ENCODE peak calls at places on chromosomes 5 and 9, in ten cellular contexts. One of them, this sample, is unnamed. For H3K4me1, the result is how much of the 10 kb centered on the place peaks cover.

GRCh38 chr5:158435161-158435616 is 576.2 kb upstream of the CLINT1 start:
- DNase-seq in fibroblast of lung: no peak
- DNase-seq in CD8-positive, alpha-beta T cell: no peak
- DNase-seq in hepatocyte: no peak
- DNase-seq in spleen: no peak
- DNase-seq in heart left ventricle: no peak
- DNase-seq in HCT116: no peak
- DNase-seq in OCI-LY7: peak
- DNase-seq in astrocyte: peak
- DNase-seq in body of pancreas: no peak
- DNase-seq in this sample: no peak

GRCh38 chr9:104778802-104779201 is 14.9 kb downstream of the NIPSNAP3B start:
- DNase-seq in hepatocyte: no peak
- DNase-seq in heart left ventricle: no peak
- DNase-seq in spleen: no peak
- DNase-seq in CD8-positive, alpha-beta T cell: no peak
- DNase-seq in fibroblast of lung: no peak
- DNase-seq in astrocyte: no peak
- DNase-seq in body of pancreas: no peak
- DNase-seq in HCT116: no peak
- DNase-seq in OCI-LY7: no peak
- DNase-seq in this sample: no peak

GRCh38 chr5:112005533-112005926 is 248.5 kb upstream of the NREP start:
- DNase-seq in fibroblast of lung: peak
- DNase-seq in HCT116: no peak
- DNase-seq in CD8-positive, alpha-beta T cell: no peak
- DNase-seq in astrocyte: peak
- DNase-seq in spleen: no peak
- DNase-seq in body of pancreas: no peak
- DNase-seq in heart left ventricle: no peak
- DNase-seq in hepatocyte: no peak
- DNase-seq in OCI-LY7: no peak
- DNase-seq in this sample: no peak

GRCh38 chr5:57642066-57642465 is 159.5 kb upstream of the ACTBL2 start:
- DNase-seq in CD8-positive, alpha-beta T cell: no peak
- DNase-seq in heart left ventricle: no peak
- DNase-seq in OCI-LY7: no peak
- DNase-seq in body of pancreas: no peak
- DNase-seq in spleen: no peak
- DNase-seq in HCT116: no peak
- DNase-seq in hepatocyte: no peak
- DNase-seq in astrocyte: no peak
- DNase-seq in fibroblast of lung: no peak
- DNase-seq in this sample: no peak

GRCh38 chr5:132823481-132824050 is 6.9 kb downstream of the SHROOM1 start:
- DNase-seq in CD8-positive, alpha-beta T cell: no peak
- DNase-seq in astrocyte: no peak
- DNase-seq in body of pancreas: no peak
- DNase-seq in fibroblast of lung: no peak
- DNase-seq in spleen: no peak
- DNase-seq in HCT116: no peak
- DNase-seq in hepatocyte: no peak
- DNase-seq in OCI-LY7: no peak
- DNase-seq in heart left ventricle: no peak
- DNase-seq in this sample: no peak

GRCh38 chr9:86410281-86410680 is 56.1 kb upstream of the TUT7 start:
- DNase-seq in body of pancreas: no peak
- DNase-seq in CD8-positive, alpha-beta T cell: no peak
- DNase-seq in HCT116: no peak
- DNase-seq in OCI-LY7: no peak
- DNase-seq in spleen: no peak
- DNase-seq in fibroblast of lung: no peak
- DNase-seq in heart left ventricle: no peak
- DNase-seq in hepatocyte: no peak
- DNase-seq in astrocyte: no peak
- DNase-seq in this sample: no peak

GRCh38 chr9:137750007-137750406 is 127.6 kb upstream of the CACNA1B start:
- DNase-seq in body of pancreas: no peak
- DNase-seq in HCT116: no peak
- DNase-seq in OCI-LY7: no peak
- DNase-seq in CD8-positive, alpha-beta T cell: no peak
- DNase-seq in spleen: no peak
- DNase-seq in heart left ventricle: no peak
- DNase-seq in astrocyte: no peak
- DNase-seq in fibroblast of lung: no peak
- DNase-seq in hepatocyte: no peak
- DNase-seq in this sample: no peak

GRCh38 chr5:149389552-149390495 is 10.7 kb upstream of the IL17B start:
- DNase-seq in HCT116: no peak
- DNase-seq in astrocyte: no peak
- DNase-seq in fibroblast of lung: no peak
- DNase-seq in body of pancreas: no peak
- DNase-seq in hepatocyte: no peak
- DNase-seq in OCI-LY7: no peak
- DNase-seq in spleen: no peak
- DNase-seq in CD8-positive, alpha-beta T cell: no peak
- DNase-seq in heart left ventricle: no peak
- DNase-seq in this sample: no peak

GRCh38 chr9:111953444-111953843 is 56.8 kb downstream of the UGCG start:
- DNase-seq in body of pancreas: no peak
- DNase-seq in OCI-LY7: no peak
- DNase-seq in fibroblast of lung: no peak
- DNase-seq in CD8-positive, alpha-beta T cell: no peak
- DNase-seq in hepatocyte: no peak
- DNase-seq in HCT116: no peak
- DNase-seq in heart left ventricle: no peak
- DNase-seq in astrocyte: no peak
- DNase-seq in spleen: no peak
- DNase-seq in this sample: no peak

GRCh38 chr9:113678874-113679273 is 197.2 kb upstream of the ZNF618 start:
- DNase-seq in fibroblast of lung: no peak
- DNase-seq in spleen: no peak
- DNase-seq in CD8-positive, alpha-beta T cell: no peak
- DNase-seq in astrocyte: no peak
- DNase-seq in hepatocyte: no peak
- DNase-seq in heart left ventricle: no peak
- DNase-seq in OCI-LY7: no peak
- DNase-seq in HCT116: no peak
- DNase-seq in body of pancreas: no peak
- DNase-seq in this sample: no peak

GRCh38 chr5:40332945-40333344 is 346.8 kb upstream of the PTGER4 start:
- DNase-seq in fibroblast of lung: no peak
- DNase-seq in astrocyte: no peak
- DNase-seq in HCT116: no peak
- DNase-seq in OCI-LY7: no peak
- DNase-seq in body of pancreas: no peak
- DNase-seq in CD8-positive, alpha-beta T cell: no peak
- DNase-seq in heart left ventricle: no peak
- DNase-seq in spleen: no peak
- DNase-seq in hepatocyte: no peak
- DNase-seq in this sample: no peak

GRCh38 chr5:80255425-80255751 is 460 bp downstream of the SERINC5 start:
- DNase-seq in body of pancreas: peak
- DNase-seq in hepatocyte: peak
- DNase-seq in heart left ventricle: peak
- DNase-seq in CD8-positive, alpha-beta T cell: peak
- DNase-seq in fibroblast of lung: peak
- DNase-seq in HCT116: no peak
- DNase-seq in spleen: no peak
- DNase-seq in astrocyte: peak
- DNase-seq in OCI-LY7: peak
- DNase-seq in this sample: no peak

GRCh38 chr5:24999732-25000131 is 355.0 kb upstream of the CDH10 start:
- DNase-seq in spleen: no peak
- DNase-seq in OCI-LY7: no peak
- DNase-seq in heart left ventricle: no peak
- DNase-seq in CD8-positive, alpha-beta T cell: no peak
- DNase-seq in fibroblast of lung: no peak
- DNase-seq in body of pancreas: no peak
- DNase-seq in astrocyte: no peak
- DNase-seq in hepatocyte: no peak
- DNase-seq in HCT116: no peak
- DNase-seq in this sample: no peak

GRCh38 chr9:114364123-114364522 is 23.7 kb downstream of the AKNA start:
- DNase-seq in fibroblast of lung: peak
- DNase-seq in spleen: no peak
- DNase-seq in body of pancreas: no peak
- DNase-seq in hepatocyte: no peak
- DNase-seq in astrocyte: peak
- DNase-seq in heart left ventricle: no peak
- DNase-seq in HCT116: no peak
- DNase-seq in CD8-positive, alpha-beta T cell: no peak
- DNase-seq in OCI-LY7: no peak
- DNase-seq in this sample: no peak

GRCh38 chr9:107606149-107606790 is 116.7 kb upstream of the KLF4 start:
- DNase-seq in HCT116: no peak
- DNase-seq in OCI-LY7: no peak
- DNase-seq in heart left ventricle: no peak
- DNase-seq in body of pancreas: no peak
- DNase-seq in astrocyte: no peak
- DNase-seq in fibroblast of lung: no peak
- DNase-seq in hepatocyte: no peak
- DNase-seq in CD8-positive, alpha-beta T cell: no peak
- DNase-seq in spleen: no peak
- DNase-seq in this sample: no peak

GRCh38 chr5:170280090-170280493 is 17.5 kb downstream of the LCP2 start:
- DNase-seq in spleen: peak
- DNase-seq in OCI-LY7: no peak
- DNase-seq in fibroblast of lung: no peak
- DNase-seq in hepatocyte: no peak
- DNase-seq in astrocyte: no peak
- DNase-seq in CD8-positive, alpha-beta T cell: no peak
- DNase-seq in heart left ventricle: no peak
- DNase-seq in body of pancreas: no peak
- DNase-seq in HCT116: no peak
- DNase-seq in this sample: no peak

GRCh38 chr5:56168066-56168478 is 65.1 kb downstream of the ANKRD55 start:
- DNase-seq in astrocyte: peak
- DNase-seq in hepatocyte: no peak
- DNase-seq in body of pancreas: no peak
- DNase-seq in HCT116: no peak
- DNase-seq in heart left ventricle: no peak
- DNase-seq in OCI-LY7: no peak
- DNase-seq in CD8-positive, alpha-beta T cell: no peak
- DNase-seq in fibroblast of lung: peak
- DNase-seq in spleen: no peak
- DNase-seq in this sample: no peak

GRCh38 chr5:10775646-10776045 is 14.6 kb upstream of the DAP start:
- DNase-seq in spleen: no peak
- DNase-seq in HCT116: no peak
- DNase-seq in hepatocyte: no peak
- DNase-seq in heart left ventricle: no peak
- DNase-seq in CD8-positive, alpha-beta T cell: no peak
- DNase-seq in OCI-LY7: peak
- DNase-seq in fibroblast of lung: no peak
- DNase-seq in body of pancreas: no peak
- DNase-seq in astrocyte: no peak
- DNase-seq in this sample: no peak

GRCh38 chr9:121133104-121133816 is 58.5 kb downstream of the CNTRL start:
- DNase-seq in HCT116: no peak
- DNase-seq in CD8-positive, alpha-beta T cell: peak
- DNase-seq in heart left ventricle: peak
- DNase-seq in spleen: peak
- DNase-seq in hepatocyte: peak
- DNase-seq in OCI-LY7: no peak
- DNase-seq in astrocyte: no peak
- DNase-seq in fibroblast of lung: no peak
- DNase-seq in body of pancreas: peak
- DNase-seq in this sample: no peak
- H3K27ac ChIP-seq in HCT116: no peak
- H3K27ac ChIP-seq in CD8-positive, alpha-beta T cell: peak
- H3K27ac ChIP-seq in heart left ventricle: peak
- H3K27ac ChIP-seq in spleen: peak
- H3K27ac ChIP-seq in hepatocyte: no peak
- H3K27ac ChIP-seq in OCI-LY7: no peak
- H3K27ac ChIP-seq in astrocyte: no peak
- H3K27ac ChIP-seq in fibroblast of lung: no peak
- H3K27ac ChIP-seq in body of pancreas: no peak
- H3K27ac ChIP-seq in this sample: peak

DNA sequence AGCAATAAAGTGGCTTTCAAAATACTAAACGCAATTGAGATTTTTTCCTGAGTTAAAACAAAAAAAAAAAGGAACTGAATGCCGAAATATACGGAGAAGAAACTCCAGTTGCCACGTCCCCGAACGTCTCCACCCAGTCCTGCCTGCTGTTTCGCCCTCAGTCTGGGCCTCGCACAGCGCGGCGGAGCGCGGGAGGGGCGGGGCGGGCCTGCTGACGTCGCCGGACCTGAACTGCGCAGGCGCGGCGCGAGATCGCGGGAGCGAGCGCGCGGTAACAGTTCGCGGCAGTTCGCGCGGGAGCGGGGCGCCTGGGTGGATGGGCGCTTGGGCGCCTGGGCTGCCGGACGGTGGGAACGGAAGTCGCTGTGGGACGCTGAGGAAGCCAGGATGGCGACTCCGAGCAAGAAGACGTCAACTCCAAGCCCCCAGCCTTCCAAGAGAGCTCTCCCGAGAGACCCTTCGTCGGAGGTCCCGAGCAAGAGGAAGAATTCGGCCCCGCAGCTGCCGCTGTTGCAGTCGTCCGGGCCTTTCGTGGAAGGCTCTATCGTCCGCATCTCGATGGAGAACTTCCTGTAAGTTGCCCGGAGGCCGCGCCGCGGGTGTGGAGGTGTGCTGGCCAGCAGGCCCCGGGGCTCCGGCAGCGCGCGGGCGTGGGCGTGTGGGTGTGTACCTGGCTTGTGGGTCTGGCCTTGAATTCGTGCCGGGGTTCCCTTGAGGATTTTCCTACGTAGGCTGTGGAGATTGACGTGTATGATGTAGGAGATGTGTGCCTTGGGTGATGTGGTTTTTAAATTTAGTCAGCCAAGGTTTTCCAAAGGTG is at the start of gene SMC5:
- DNase-seq in fibroblast of lung: peak
- DNase-seq in OCI-LY7: peak
- DNase-seq in astrocyte: peak
- DNase-seq in heart left ventricle: peak
- DNase-seq in hepatocyte: peak
- DNase-seq in spleen: peak
- DNase-seq in CD8-positive, alpha-beta T cell: peak
- DNase-seq in HCT116: peak
- DNase-seq in body of pancreas: peak
- DNase-seq in this sample: peak
- TF ChIP-seq CTCF in fibroblast of lung: no peak
- TF ChIP-seq CTCF in OCI-LY7: no peak
- TF ChIP-seq CTCF in astrocyte: no peak
- TF ChIP-seq CTCF in heart left ventricle: no peak
- TF ChIP-seq CTCF in hepatocyte: no peak
- TF ChIP-seq CTCF in spleen: no peak
- TF ChIP-seq CTCF in CD8-positive, alpha-beta T cell: no peak
- TF ChIP-seq CTCF in HCT116: no peak
- TF ChIP-seq CTCF in body of pancreas: peak
- TF ChIP-seq CTCF in this sample: no peak

GRCh38 chr5:88831856-88832255 is 51.1 kb downstream of the MEF2C start:
- DNase-seq in CD8-positive, alpha-beta T cell: no peak
- DNase-seq in OCI-LY7: no peak
- DNase-seq in HCT116: no peak
- DNase-seq in heart left ventricle: no peak
- DNase-seq in hepatocyte: no peak
- DNase-seq in body of pancreas: no peak
- DNase-seq in fibroblast of lung: no peak
- DNase-seq in astrocyte: no peak
- DNase-seq in spleen: no peak
- DNase-seq in this sample: no peak
- H3K4me1 ChIP-seq in CD8-positive, alpha-beta T cell: under half
- H3K4me1 ChIP-seq in OCI-LY7: half or more
- H3K4me1 ChIP-seq in HCT116: under half
- H3K4me1 ChIP-seq in heart left ventricle: half or more
- H3K4me1 ChIP-seq in hepatocyte: under half
- H3K4me1 ChIP-seq in body of pancreas: under half
- H3K4me1 ChIP-seq in fibroblast of lung: under half
- H3K4me1 ChIP-seq in astrocyte: under half
- H3K4me1 ChIP-seq in spleen: half or more
- H3K4me1 ChIP-seq in this sample: under half

GRCh38 chr9:120982851-120983250 is 56.3 kb upstream of the TRAF1 start:
- DNase-seq in CD8-positive, alpha-beta T cell: no peak
- DNase-seq in OCI-LY7: no peak
- DNase-seq in hepatocyte: no peak
- DNase-seq in heart left ventricle: no peak
- DNase-seq in body of pancreas: no peak
- DNase-seq in HCT116: no peak
- DNase-seq in spleen: no peak
- DNase-seq in astrocyte: no peak
- DNase-seq in fibroblast of lung: peak
- DNase-seq in this sample: no peak
- H3K27ac ChIP-seq in CD8-positive, alpha-beta T cell: no peak
- H3K27ac ChIP-seq in OCI-LY7: no peak
- H3K27ac ChIP-seq in hepatocyte: peak
- H3K27ac ChIP-seq in heart left ventricle: no peak
- H3K27ac ChIP-seq in body of pancreas: no peak
- H3K27ac ChIP-seq in HCT116: no peak
- H3K27ac ChIP-seq in spleen: no peak
- H3K27ac ChIP-seq in astrocyte: no peak
- H3K27ac ChIP-seq in fibroblast of lung: no peak
- H3K27ac ChIP-seq in this sample: no peak

This sample was measured in keratinocyte.